ENCODE peak calls at places on chromosomes 16 and 17, in seven cellular contexts. G, R, J, S, T, C and H are unnamed samples.

GRCh38 chr17:39486242-39486641 is 25.0 kb downstream of the CDK12 start:
- DNase-seq in G (no peak), R (peak), J (peak), S (peak), T (no peak), C (no peak), H (peak)

GRCh38 chr16:89700649-89701424 is 668 bp downstream of the SPATA2L start:
- DNase-seq in G (no peak), R (peak), J (peak), S (peak), T (peak), C (no peak), H (peak)

GRCh38 chr17:16214190-16215001 is 938 bp downstream of the NCOR1 start:
- DNase-seq in G (no peak), R (peak), J (no peak), S (peak), T (no peak), C (no peak), H (no peak)

GRCh38 chr16:55508941-55509920 is at the start of gene LPCAT2:
- DNase-seq in G (peak), R (peak), J (peak), S (peak), T (peak), C (peak), H (peak)

GRCh38 chr16:67068212-67068753 is 39.3 kb downstream of the CBFB start:
- DNase-seq in G (no peak), R (peak), J (no peak), S (peak), T (no peak), C (no peak), H (no peak)

GRCh38 chr16:83227336-83227735 is 580.4 kb upstream of the HSBP1 start:
- DNase-seq in G (no peak), R (no peak), J (no peak), S (no peak), T (no peak), C (no peak), H (no peak)

GRCh38 chr16:80852261-80852872 is 48.0 kb upstream of the CDYL2 start:
- DNase-seq in G (peak), R (no peak), J (peak), S (peak), T (peak), C (no peak), H (peak)

GRCh38 chr17:55453836-55454557 is 32.4 kb upstream of the MMD start:
- DNase-seq in G (no peak), R (no peak), J (no peak), S (no peak), T (no peak), C (no peak), H (no peak)

GRCh38 chr16:14264560-14264959 is 193.4 kb downstream of the MRTFB start:
- DNase-seq in G (no peak), R (no peak), J (no peak), S (no peak), T (no peak), C (no peak), H (no peak)

GRCh38 chr17:79646721-79647455 is 36.0 kb upstream of the RBFOX3 start:
- DNase-seq in G (no peak), R (no peak), J (no peak), S (no peak), T (peak), C (no peak), H (no peak)

GRCh38 chr17:2949469-2950044 is 113.8 kb downstream of the OR1D5 start:
- DNase-seq in G (no peak), R (peak), J (no peak), S (peak), T (peak), C (no peak), H (peak)

GRCh38 chr17:72657467-72658317 is 434.8 kb downstream of the SLC39A11 start:
- DNase-seq in G (no peak), R (no peak), J (peak), S (peak), T (no peak), C (no peak), H (no peak)

GRCh38 chr16:86844691-86845090 is 266.3 kb downstream of the FOXL1 start:
- DNase-seq in G (no peak), R (no peak), J (no peak), S (no peak), T (no peak), C (no peak), H (no peak)
- H4K8ac ChIP-seq in G (no peak), R (no peak), J (no peak), S (no peak), T (no peak), C (no peak), H (no peak)

GRCh38 chr16:12062343-12063003 is 85.9 kb downstream of the SNX29 start:
- DNase-seq in G (no peak), R (peak), J (peak), S (peak), T (no peak), C (no peak), H (peak)

GRCh38 chr16:12061336-12062055 is 85.0 kb downstream of the SNX29 start:
- DNase-seq in G (no peak), R (peak), J (no peak), S (peak), T (no peak), C (no peak), H (peak)

GRCh38 chr16:12064291-12064690 is 87.8 kb downstream of the SNX29 start:
- DNase-seq in G (no peak), R (no peak), J (no peak), S (no peak), T (no peak), C (no peak), H (no peak)

GRCh38 chr16:12063004-12063395 is 86.5 kb downstream of the SNX29 start:
- DNase-seq in G (no peak), R (no peak), J (no peak), S (no peak), T (no peak), C (no peak), H (no peak)

GRCh38 chr16:12063435-12063834 is 86.9 kb downstream of the SNX29 start:
- DNase-seq in G (no peak), R (no peak), J (no peak), S (no peak), T (no peak), C (no peak), H (no peak)
- H4K8ac ChIP-seq in G (no peak), R (no peak), J (no peak), S (no peak), T (no peak), C (no peak), H (no peak)

DNA sequence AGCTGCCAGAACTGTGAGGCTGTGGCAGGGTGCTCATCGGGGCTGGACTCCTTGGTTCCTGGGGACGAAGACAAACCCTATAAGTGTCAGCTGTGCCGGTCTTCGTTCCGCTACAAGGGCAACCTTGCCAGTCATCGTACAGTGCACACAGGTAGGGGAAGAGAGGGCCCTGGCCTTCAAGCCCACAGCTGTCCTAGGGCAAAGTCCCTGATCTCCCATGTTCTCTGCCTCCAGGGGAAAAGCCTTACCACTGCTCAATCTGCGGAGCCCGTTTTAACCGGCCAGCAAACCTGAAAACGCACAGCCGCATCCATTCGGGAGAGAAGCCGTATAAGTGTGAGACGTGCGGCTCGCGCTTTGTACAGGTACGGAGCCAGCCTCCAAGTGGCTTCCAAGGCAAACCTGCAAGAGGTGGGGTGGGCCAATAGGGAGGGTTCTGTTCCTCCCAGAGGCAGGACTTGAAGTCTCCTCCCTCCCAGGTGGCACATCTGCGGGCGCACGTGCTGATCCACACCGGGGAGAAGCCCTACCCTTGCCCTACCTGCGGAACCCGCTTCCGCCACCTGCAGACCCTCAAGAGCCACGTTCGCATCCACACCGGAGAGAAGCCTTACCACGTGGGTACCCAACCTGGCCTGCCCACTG is 3.7 kb downstream of the BCL6B start:
- DNase-seq in G (no peak), R (no peak), J (no peak), S (no peak), T (peak), C (no peak), H (no peak)
- H4K8ac ChIP-seq in G (no peak), R (no peak), J (no peak), S (no peak), T (no peak), C (no peak), H (no peak)

DNA sequence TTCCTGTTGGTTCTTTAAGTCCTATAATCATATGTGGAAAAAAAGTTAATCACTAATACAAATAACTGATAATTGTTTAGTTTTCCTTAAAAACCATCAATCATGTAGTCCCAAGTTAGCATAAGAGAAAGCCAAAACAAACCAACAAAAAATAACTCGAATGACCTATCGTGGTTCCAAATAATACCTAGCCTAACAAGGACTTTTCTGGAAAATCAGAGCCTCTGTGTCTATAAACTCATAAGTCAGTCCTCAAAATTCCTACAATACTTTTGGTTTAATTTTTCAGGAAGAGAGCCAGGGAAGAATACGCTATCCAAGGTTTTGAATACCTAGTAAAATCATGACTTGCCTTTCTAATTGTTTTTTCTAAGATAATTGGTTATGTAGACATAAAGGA is 975.3 kb upstream of the SOX9 start:
- DNase-seq in G (no peak), R (no peak), J (no peak), S (no peak), T (no peak), C (no peak), H (no peak)
- H4K8ac ChIP-seq in G (no peak), R (no peak), J (no peak), S (no peak), T (no peak), C (no peak), H (no peak)